ENCODE peak calls at places on chromosomes 1 and 21, in eight cellular contexts. U is cerebellum; K is ascending aorta; J is AG10803; Z is endodermal cell; Y is NCI-H345; W is naive thymus-derived CD8-positive, alpha-beta T cell; P is fibroblast of the conjunctiva. B is an unnamed sample.

GRCh38 chr1:213989740-213990472 is 2.1 kb downstream of the PROX1 start:
- DNase-seq in U (no peak), K (no peak), J (no peak), Z (peak), Y (peak), W (no peak), P (no peak), B (no peak)

GRCh38 chr1:21887216-21887736 is 49.8 kb downstream of the HSPG2 start:
- DNase-seq in U (no peak), K (no peak), J (no peak), Z (no peak), Y (no peak), W (no peak), P (no peak), B (no peak)

GRCh38 chr21:39182484-39183271 is 573 bp downstream of the PSMG1 start:
- DNase-seq in U (peak), K (peak), J (peak), Z (no peak), Y (peak), W (no peak), P (no peak), B (peak)

GRCh38 chr1:214514819-214515383 is 36.5 kb downstream of the PTPN14 start:
- DNase-seq in U (no peak), K (no peak), J (no peak), Z (no peak), Y (no peak), W (no peak), P (no peak), B (no peak)

GRCh38 chr1:35180776-35181374 is 12.1 kb downstream of the SFPQ start:
- DNase-seq in U (no peak), K (no peak), J (no peak), Z (no peak), Y (no peak), W (no peak), P (no peak), B (peak)

GRCh38 chr1:39076127-39076798 is 50.1 kb downstream of the NDUFS5 start:
- DNase-seq in U (peak), K (peak), J (peak), Z (no peak), Y (no peak), W (no peak), P (peak), B (peak)

GRCh38 chr1:10635992-10636391 is 160.5 kb downstream of the CASZ1 start:
- DNase-seq in U (no peak), K (peak), J (no peak), Z (no peak), Y (no peak), W (no peak), P (no peak), B (no peak)

GRCh38 chr1:35599411-35599810 is 26.3 kb downstream of the TFAP2E start:
- DNase-seq in U (no peak), K (no peak), J (no peak), Z (no peak), Y (no peak), W (no peak), P (no peak), B (no peak)

GRCh38 chr1:102836991-102837390 is 271.3 kb downstream of the COL11A1 start:
- DNase-seq in U (no peak), K (no peak), J (no peak), Z (no peak), Y (no peak), W (no peak), P (no peak), B (no peak)

GRCh38 chr1:21509351-21510112 is at the start of gene ALPL:
- DNase-seq in U (no peak), K (no peak), J (no peak), Z (peak), Y (no peak), W (peak), P (no peak), B (no peak)

GRCh38 chr1:204410764-204411450 is 710 bp downstream of the PPP1R15B start:
- DNase-seq in U (peak), K (peak), J (peak), Z (no peak), Y (peak), W (no peak), P (no peak), B (peak)

GRCh38 chr1:236868625-236869467 is 73.8 kb downstream of the MTR start:
- DNase-seq in U (no peak), K (no peak), J (peak), Z (peak), Y (peak), W (no peak), P (peak), B (peak)

GRCh38 chr1:22826630-22827580 is 116.3 kb downstream of the EPHB2 start:
- DNase-seq in U (no peak), K (no peak), J (no peak), Z (peak), Y (no peak), W (no peak), P (no peak), B (peak)

GRCh38 chr1:156707027-156707426 is 1.6 kb upstream of the CRABP2 start:
- DNase-seq in U (no peak), K (no peak), J (no peak), Z (no peak), Y (no peak), W (no peak), P (no peak), B (no peak)

GRCh38 chr1:46675549-46676314 is 4.1 kb downstream of the TEX38 start:
- DNase-seq in U (no peak), K (no peak), J (no peak), Z (no peak), Y (no peak), W (no peak), P (no peak), B (no peak)

GRCh38 chr1:161738627-161739287 is 10.8 kb upstream of the DUSP12 start:
- DNase-seq in U (no peak), K (peak), J (peak), Z (peak), Y (no peak), W (peak), P (peak), B (peak)

GRCh38 chr1:22398656-22399420 is 52.8 kb upstream of the ZBTB40 start:
- DNase-seq in U (no peak), K (no peak), J (peak), Z (no peak), Y (no peak), W (no peak), P (no peak), B (peak)

GRCh38 chr1:210244746-210245367 is 12.3 kb downstream of the SERTAD4 start:
- DNase-seq in U (no peak), K (no peak), J (peak), Z (no peak), Y (no peak), W (no peak), P (no peak), B (peak)

GRCh38 chr1:61083799-61084385 is 1.5 kb downstream of the NFIA start:
- DNase-seq in U (no peak), K (no peak), J (no peak), Z (no peak), Y (no peak), W (no peak), P (no peak), B (peak)

B was measured in fibroblast of the aortic adventitia.